ENCODE peak calls at places on chromosome 11, in four cellular contexts. X is activated T-helper 1 cell treated with anti-CD3 and anti-CD28 coated beads, Interleukin-12 subunit alpha, Interleukin-12 subunit beta, Interleukin-2, Interleukin-4 antibody, amounts not matched to agents 30 ng/mL and 10 ng/mL and 1 ng/mL, durations not matched to agents 14 hours and 24 hours and 36 hours; A is activated naive CD4-positive, alpha-beta T cell; F is stimulated activated CD4-positive, alpha-beta T cell treated with anti-CD3 and anti-CD28 coated beads, Interleukin-15, amount 100 ng/mL, for 24 hours. E is an unnamed sample.

GRCh38 chr11:123577081-123577598 is 77.3 kb downstream of the SCN3B start:
- DNase-seq in A (peak; percentile 26), F (peak; percentile 81), X (peak; percentile 34), E (peak; percentile 17)

GRCh38 chr11:36499325-36499724 is 10.7 kb downstream of the TRAF6 start:
- DNase-seq in F (no peak), X (no peak), A (no peak), E (no peak)

GRCh38 chr11:69212121-69213110 is 56.7 kb downstream of the SMIM38 start:
- DNase-seq in A (no peak), F (no peak), X (no peak), E (no peak)

GRCh38 chr11:126969865-126970479 is 30.6 kb downstream of the KIRREL3 start:
- DNase-seq in A (no peak), F (no peak), X (no peak), E (no peak)

GRCh38 chr11:78932757-78933156 is 358.1 kb upstream of the NARS2 start:
- DNase-seq in X (no peak), A (no peak), F (no peak), E (no peak)

GRCh38 chr11:65619281-65619928 is 3.8 kb downstream of the PCNX3 start:
- DNase-seq in X (no peak), F (no peak), A (no peak), E (no peak)

GRCh38 chr11:10716122-10716521 is 22.6 kb upstream of the IRAG1 start:
- DNase-seq in X (no peak), A (no peak), F (no peak), E (no peak)

GRCh38 chr11:117095301-117096139 is 2.7 kb downstream of the SIK3 start:
- DNase-seq in A (no peak), X (no peak), F (no peak), E (no peak)